ENCODE peak calls at places on chromosome 15, in eight cellular contexts. One of them, this sample, is unnamed.

GRCh38 chr15:56964182-56964581 is 45.7 kb downstream of the TCF12 start:
- DNase-seq in caudate nucleus: no peak
- DNase-seq in stimulated activated CD8-positive, alpha-beta memory T cell treated with anti-CD3 and anti-CD28 coated beads, Interleukin-4, amount 100 ng/mL, for 4 hours: no peak
- DNase-seq in astrocyte: peak; percentile 62
- DNase-seq in upper lobe of right lung: no peak
- DNase-seq in H9: no peak
- DNase-seq in HT1080: no peak
- DNase-seq in NCI-H1694 treated with DMSO at 0.1 percent for 48 hours: no peak
- DNase-seq in this sample: no peak

GRCh38 chr15:90035835-90036220 is 34.7 kb downstream of the ZNF710 start:
- DNase-seq in astrocyte: no peak
- DNase-seq in HT1080: no peak
- DNase-seq in NCI-H1694 treated with DMSO at 0.1 percent for 48 hours: no peak
- DNase-seq in H9: no peak
- DNase-seq in caudate nucleus: no peak
- DNase-seq in upper lobe of right lung: peak; percentile 80
- DNase-seq in stimulated activated CD8-positive, alpha-beta memory T cell treated with anti-CD3 and anti-CD28 coated beads, Interleukin-4, amount 100 ng/mL, for 4 hours: no peak
- DNase-seq in this sample: no peak

GRCh38 chr15:64249842-64250575 is 87.2 kb upstream of the PPIB start:
- DNase-seq in upper lobe of right lung: no peak
- DNase-seq in H9: no peak
- DNase-seq in NCI-H1694 treated with DMSO at 0.1 percent for 48 hours: no peak
- DNase-seq in astrocyte: peak; percentile 26
- DNase-seq in HT1080: no peak
- DNase-seq in caudate nucleus: no peak
- DNase-seq in stimulated activated CD8-positive, alpha-beta memory T cell treated with anti-CD3 and anti-CD28 coated beads, Interleukin-4, amount 100 ng/mL, for 4 hours: no peak
- DNase-seq in this sample: no peak

GRCh38 chr15:76366714-76367113 is 30.1 kb downstream of the ISL2 start:
- DNase-seq in H9: no peak
- DNase-seq in HT1080: no peak
- DNase-seq in stimulated activated CD8-positive, alpha-beta memory T cell treated with anti-CD3 and anti-CD28 coated beads, Interleukin-4, amount 100 ng/mL, for 4 hours: no peak
- DNase-seq in astrocyte: no peak
- DNase-seq in upper lobe of right lung: no peak
- DNase-seq in NCI-H1694 treated with DMSO at 0.1 percent for 48 hours: no peak
- DNase-seq in caudate nucleus: no peak
- DNase-seq in this sample: no peak

GRCh38 chr15:65920121-65920520 is 50.8 kb downstream of the RAB11A start:
- DNase-seq in stimulated activated CD8-positive, alpha-beta memory T cell treated with anti-CD3 and anti-CD28 coated beads, Interleukin-4, amount 100 ng/mL, for 4 hours: no peak
- DNase-seq in HT1080: no peak
- DNase-seq in NCI-H1694 treated with DMSO at 0.1 percent for 48 hours: no peak
- DNase-seq in caudate nucleus: no peak
- DNase-seq in astrocyte: no peak
- DNase-seq in H9: no peak
- DNase-seq in upper lobe of right lung: no peak
- DNase-seq in this sample: no peak

GRCh38 chr15:82919231-82919886 is 33.2 kb downstream of the HOMER2 start:
- DNase-seq in stimulated activated CD8-positive, alpha-beta memory T cell treated with anti-CD3 and anti-CD28 coated beads, Interleukin-4, amount 100 ng/mL, for 4 hours: no peak
- DNase-seq in H9: no peak
- DNase-seq in astrocyte: no peak
- DNase-seq in HT1080: no peak
- DNase-seq in NCI-H1694 treated with DMSO at 0.1 percent for 48 hours: no peak
- DNase-seq in upper lobe of right lung: peak; percentile 73
- DNase-seq in caudate nucleus: no peak
- DNase-seq in this sample: no peak

GRCh38 chr15:77481670-77482069 is 61.0 kb downstream of the HMG20A start:
- DNase-seq in H9: no peak
- DNase-seq in upper lobe of right lung: no peak
- DNase-seq in stimulated activated CD8-positive, alpha-beta memory T cell treated with anti-CD3 and anti-CD28 coated beads, Interleukin-4, amount 100 ng/mL, for 4 hours: no peak
- DNase-seq in HT1080: no peak
- DNase-seq in caudate nucleus: no peak
- DNase-seq in astrocyte: peak; percentile 76
- DNase-seq in NCI-H1694 treated with DMSO at 0.1 percent for 48 hours: no peak
- DNase-seq in this sample: no peak

GRCh38 chr15:22895465-22896190 is 57.2 kb downstream of the NIPA2 start:
- DNase-seq in NCI-H1694 treated with DMSO at 0.1 percent for 48 hours: no peak
- DNase-seq in astrocyte: peak; percentile 9
- DNase-seq in caudate nucleus: no peak
- DNase-seq in stimulated activated CD8-positive, alpha-beta memory T cell treated with anti-CD3 and anti-CD28 coated beads, Interleukin-4, amount 100 ng/mL, for 4 hours: no peak
- DNase-seq in HT1080: peak; percentile 86
- DNase-seq in H9: no peak
- DNase-seq in upper lobe of right lung: no peak
- DNase-seq in this sample: no peak

GRCh38 chr15:55829826-55830225 is 86.9 kb upstream of the PRTG start:
- DNase-seq in stimulated activated CD8-positive, alpha-beta memory T cell treated with anti-CD3 and anti-CD28 coated beads, Interleukin-4, amount 100 ng/mL, for 4 hours: no peak
- DNase-seq in H9: no peak
- DNase-seq in astrocyte: no peak
- DNase-seq in caudate nucleus: no peak
- DNase-seq in NCI-H1694 treated with DMSO at 0.1 percent for 48 hours: no peak
- DNase-seq in HT1080: peak; percentile 14
- DNase-seq in upper lobe of right lung: no peak
- DNase-seq in this sample: no peak

GRCh38 chr15:63870403-63871209 is 36.9 kb upstream of the HERC1 start:
- DNase-seq in caudate nucleus: no peak
- DNase-seq in stimulated activated CD8-positive, alpha-beta memory T cell treated with anti-CD3 and anti-CD28 coated beads, Interleukin-4, amount 100 ng/mL, for 4 hours: no peak
- DNase-seq in NCI-H1694 treated with DMSO at 0.1 percent for 48 hours: no peak
- DNase-seq in HT1080: peak; percentile 68
- DNase-seq in upper lobe of right lung: no peak
- DNase-seq in H9: peak; percentile 76
- DNase-seq in astrocyte: peak; percentile 75
- DNase-seq in this sample: no peak

GRCh38 chr15:74826372-74826819 is at the start of gene CPLX3:
- DNase-seq in caudate nucleus: no peak
- DNase-seq in stimulated activated CD8-positive, alpha-beta memory T cell treated with anti-CD3 and anti-CD28 coated beads, Interleukin-4, amount 100 ng/mL, for 4 hours: no peak
- DNase-seq in HT1080: no peak
- DNase-seq in H9: peak; percentile 59
- DNase-seq in upper lobe of right lung: no peak
- DNase-seq in NCI-H1694 treated with DMSO at 0.1 percent for 48 hours: no peak
- DNase-seq in astrocyte: no peak
- DNase-seq in this sample: no peak

GRCh38 chr15:92091155-92091734 is 237.7 kb downstream of the SLCO3A1 start:
- DNase-seq in NCI-H1694 treated with DMSO at 0.1 percent for 48 hours: no peak
- DNase-seq in caudate nucleus: no peak
- DNase-seq in HT1080: no peak
- DNase-seq in H9: peak; percentile 90
- DNase-seq in upper lobe of right lung: peak; percentile 77
- DNase-seq in astrocyte: no peak
- DNase-seq in stimulated activated CD8-positive, alpha-beta memory T cell treated with anti-CD3 and anti-CD28 coated beads, Interleukin-4, amount 100 ng/mL, for 4 hours: no peak
- DNase-seq in this sample: no peak

GRCh38 chr15:101127503-101128076 is 124.3 kb downstream of the CHSY1 start:
- DNase-seq in astrocyte: peak; percentile 98
- DNase-seq in stimulated activated CD8-positive, alpha-beta memory T cell treated with anti-CD3 and anti-CD28 coated beads, Interleukin-4, amount 100 ng/mL, for 4 hours: no peak
- DNase-seq in H9: no peak
- DNase-seq in upper lobe of right lung: no peak
- DNase-seq in NCI-H1694 treated with DMSO at 0.1 percent for 48 hours: no peak
- DNase-seq in HT1080: peak; percentile 97
- DNase-seq in caudate nucleus: no peak
- DNase-seq in this sample: peak; percentile 37